ENCODE peak calls at places on chromosomes 6 and 20, in six cellular contexts. R is type B pancreatic cell, T is endothelial cell, P is mucosa of descending colon, Z is fibroblast of mammary gland, A is ovary. F is an unnamed sample.

GRCh38 chr6:13586936-13587542 is 12.6 kb downstream of the SIRT5 start:
- DNase-seq in T (no peak), P (no peak), A (no peak), R (no peak), Z (no peak), F (no peak)

GRCh38 chr20:37734228-37734980 is 40.6 kb downstream of the CTNNBL1 start:
- DNase-seq in P (no peak), R (no peak), T (no peak), Z (peak), A (no peak), F (no peak)

GRCh38 chr20:59648720-59649119 is 44.4 kb downstream of the PHACTR3 start:
- DNase-seq in P (no peak), A (no peak), R (no peak), Z (no peak), T (no peak), F (no peak)

GRCh38 chr20:90651-91050 is 3.2 kb downstream of the DEFB125 start:
- DNase-seq in Z (no peak), A (no peak), T (no peak), P (no peak), R (no peak), F (no peak)

GRCh38 chr6:12066297-12066696 is 54.2 kb downstream of the HIVEP1 start:
- DNase-seq in P (no peak), A (no peak), T (no peak), R (no peak), Z (peak), F (no peak)

GRCh38 chr6:93964296-93964695 is 544.9 kb upstream of the EPHA7 start:
- DNase-seq in T (no peak), R (no peak), Z (no peak), A (no peak), P (no peak), F (no peak)

GRCh38 chr6:136782021-136782770 is 10.1 kb downstream of the MAP3K5 start:
- DNase-seq in Z (peak), A (no peak), T (no peak), R (no peak), P (no peak), F (no peak)

GRCh38 chr6:37517411-37517812 is 17.7 kb upstream of the CCDC167 start:
- DNase-seq in R (no peak), Z (no peak), A (no peak), T (no peak), P (no peak), F (no peak)

GRCh38 chr20:22312744-22313346 is 271.5 kb downstream of the FOXA2 start:
- DNase-seq in Z (peak), P (no peak), T (peak), A (no peak), R (no peak), F (no peak)

GRCh38 chr20:4180355-4180754 is 165.0 kb upstream of the RNF24 start:
- DNase-seq in T (no peak), Z (no peak), P (no peak), R (no peak), A (no peak), F (no peak)

GRCh38 chr6:37083243-37084138 is 78.0 kb downstream of the FGD2 start:
- DNase-seq in P (peak), Z (peak), A (peak), T (no peak), R (no peak), F (peak)

GRCh38 chr6:33312361-33313104 is 1.3 kb downstream of the TAPBP start:
- DNase-seq in R (no peak), Z (peak), A (peak), T (peak), P (peak), F (no peak)

GRCh38 chr6:107805504-107805903 is 18.6 kb downstream of the SCML4 start:
- DNase-seq in P (no peak), Z (no peak), T (no peak), A (no peak), R (no peak), F (no peak)

GRCh38 chr20:58251979-58252591 is 23.6 kb upstream of the ANKRD60 start:
- DNase-seq in Z (peak), R (no peak), A (no peak), T (no peak), P (no peak), F (peak)

GRCh38 chr20:64223526-64224067 is 32.0 kb upstream of the PCMTD2 start:
- DNase-seq in Z (peak), R (no peak), A (peak), T (peak), P (no peak), F (no peak)

GRCh38 chr20:41072099-41072798 is 43.6 kb downstream of the TOP1 start:
- DNase-seq in P (no peak), Z (peak), A (peak), R (no peak), T (no peak), F (peak)

GRCh38 chr6:10413850-10414765 is 766 bp downstream of the TFAP2A start:
- DNase-seq in A (no peak), Z (no peak), P (no peak), R (no peak), T (no peak), F (no peak)

GRCh38 chr20:51398083-51398482 is 144.4 kb downstream of the NFATC2 start:
- DNase-seq in P (no peak), T (no peak), A (no peak), Z (no peak), R (no peak), F (no peak)

GRCh38 chr6:105138141-105138540 is 41.7 kb downstream of the POPDC3 start:
- DNase-seq in A (no peak), R (no peak), P (no peak), T (no peak), Z (no peak), F (no peak)

GRCh38 chr6:217048-217659 is 75.1 kb upstream of the DUSP22 start:
- DNase-seq in P (peak), Z (no peak), A (no peak), R (no peak), T (peak), F (no peak)

GRCh38 chr6:101477436-101477835 is 83.9 kb downstream of the GRIK2 start:
- DNase-seq in P (no peak), A (no peak), R (no peak), Z (no peak), T (no peak), F (no peak)

GRCh38 chr6:16669227-16669626 is 92.0 kb downstream of the ATXN1 start:
- DNase-seq in T (no peak), P (no peak), Z (peak), R (no peak), A (no peak), F (no peak)

GRCh38 chr6:47457370-47457769 is 20.2 kb upstream of the CD2AP start:
- DNase-seq in R (no peak), P (no peak), T (no peak), A (no peak), Z (no peak), F (no peak)

GRCh38 chr6:13760307-13760706 is 48.7 kb upstream of the RANBP9 start:
- DNase-seq in T (no peak), A (no peak), Z (peak), P (no peak), R (no peak), F (no peak)

GRCh38 chr6:42316981-42317380 is 99.3 kb upstream of the MRPS10 start:
- DNase-seq in Z (no peak), R (no peak), T (no peak), P (no peak), A (no peak), F (no peak)

GRCh38 chr20:57661201-57662027 is 41.2 kb upstream of the ZBP1 start:
- DNase-seq in A (peak), P (no peak), R (peak), T (no peak), Z (no peak), F (no peak)

GRCh38 chr6:133774356-133774755 is 114.6 kb upstream of the TCF21 start:
- DNase-seq in Z (peak), P (no peak), T (no peak), R (no peak), A (no peak), F (no peak)

GRCh38 chr6:55047433-55048044 is 126.8 kb upstream of the HCRTR2 start:
- DNase-seq in A (no peak), R (no peak), T (no peak), P (no peak), Z (no peak), F (no peak)

GRCh38 chr6:30894381-30894780 is 10.1 kb downstream of the DDR1 start:
- DNase-seq in T (no peak), P (no peak), Z (no peak), R (no peak), A (no peak), F (no peak)

GRCh38 chr6:558959-559358 is 97.9 kb downstream of the HUS1B start:
- DNase-seq in T (no peak), R (no peak), P (no peak), Z (no peak), A (no peak), F (no peak)

GRCh38 chr6:109229536-109229935 is 134.2 kb downstream of the CEP57L1 start:
- DNase-seq in Z (peak), P (peak), R (no peak), T (no peak), A (no peak), F (no peak)

GRCh38 chr6:170575250-170575649 is 9.2 kb downstream of the PDCD2 start:
- DNase-seq in P (no peak), T (no peak), Z (peak), A (no peak), R (no peak), F (no peak)

GRCh38 chr6:148179786-148180185 is 162.9 kb upstream of the SASH1 start:
- DNase-seq in Z (peak), R (no peak), T (peak), A (no peak), P (no peak), F (no peak)

DNA sequence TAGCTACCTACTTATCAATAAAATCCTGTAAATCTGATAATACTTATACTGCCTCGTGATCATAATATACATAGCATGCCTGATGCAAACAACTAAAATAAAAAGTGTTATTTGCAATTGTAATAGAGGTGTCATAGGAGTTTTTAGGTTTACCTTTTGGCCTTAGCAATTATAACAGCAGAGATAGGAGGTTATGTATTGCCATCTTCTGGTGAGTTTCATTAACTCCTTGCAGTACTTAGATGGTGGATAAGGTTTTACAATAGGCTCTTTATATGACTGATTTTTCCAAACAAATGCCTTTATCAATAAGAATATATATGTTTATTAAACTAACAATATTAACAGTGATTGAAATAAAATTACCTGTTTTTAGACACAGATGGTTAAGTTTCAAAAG is 27.8 kb upstream of the MYCT1 start:
- DNase-seq in P (no peak), T (no peak), R (no peak), Z (peak), A (no peak), F (peak)
- TF ChIP-seq CTCF in P (no peak), T (no peak), R (peak), Z (peak), A (peak), F (peak)

DNA sequence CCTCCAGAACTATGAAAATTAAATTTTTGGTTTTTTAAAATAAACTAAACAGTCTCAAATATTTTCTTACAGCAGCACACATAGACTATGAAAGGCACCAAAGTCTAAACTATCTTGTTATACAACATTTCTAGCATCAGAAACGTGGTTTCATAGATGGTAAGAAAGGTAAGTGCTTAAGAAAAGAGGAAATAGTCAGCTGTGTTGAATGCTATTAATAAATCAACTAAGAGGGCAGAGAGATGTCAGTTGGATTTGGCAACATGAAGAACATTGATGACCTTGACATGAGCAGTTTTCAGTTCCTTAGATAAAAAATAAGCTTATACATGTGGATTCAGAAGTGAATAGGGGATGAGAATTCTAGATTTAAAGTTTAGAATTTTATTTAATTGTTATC is 113.6 kb downstream of the RFX6 start:
- DNase-seq in T (no peak), P (no peak), R (no peak), Z (no peak), A (no peak), F (no peak)
- TF ChIP-seq CTCF in T (no peak), P (no peak), R (no peak), Z (no peak), A (no peak), F (no peak)

GRCh38 chr6:15504040-15504491 is 158.8 kb downstream of the DTNBP1 start:
- DNase-seq in Z (peak), A (no peak), P (no peak), T (no peak), R (no peak), F (no peak)
- TF ChIP-seq CTCF in Z (peak), A (no peak), P (no peak), T (no peak), R (no peak), F (no peak)

GRCh38 chr6:127051571-127052260 is 66.8 kb upstream of the RSPO3 start:
- DNase-seq in R (no peak), P (no peak), Z (peak), T (no peak), A (no peak), F (no peak)

GRCh38 chr6:127058936-127059335 is 59.5 kb upstream of the RSPO3 start:
- DNase-seq in R (no peak), T (no peak), A (no peak), P (no peak), Z (no peak), F (no peak)

GRCh38 chr6:127058027-127058426 is 60.4 kb upstream of the RSPO3 start:
- DNase-seq in P (no peak), T (no peak), R (no peak), A (no peak), Z (peak), F (no peak)

GRCh38 chr6:127053032-127053908 is 65.2 kb upstream of the RSPO3 start:
- DNase-seq in Z (peak), R (no peak), T (no peak), P (no peak), A (no peak), F (no peak)
- TF ChIP-seq CTCF in Z (no peak), R (no peak), T (no peak), P (no peak), A (no peak), F (no peak)